ENCODE peak calls at places on chromosomes 6 and 20, in four cellular contexts. F is A673, M is heart left ventricle, O is AG08395. Q is an unnamed sample.

GRCh38 chr6:11480541-11480940 is 57.0 kb upstream of the TMEM170B start:
- DNase-seq in F (no peak), O (no peak), M (no peak), Q (no peak)

GRCh38 chr20:25739615-25740320 is 43.1 kb upstream of the ZNF337 start:
- DNase-seq in O (no peak), M (no peak), F (no peak), Q (no peak)

GRCh38 chr6:49205526-49205925 is 257.5 kb downstream of the MMUT start:
- DNase-seq in F (no peak), O (no peak), M (no peak), Q (no peak)

GRCh38 chr6:49982046-49982445 is 12.6 kb upstream of the DEFB113 start:
- DNase-seq in M (no peak), F (no peak), O (no peak), Q (no peak)

GRCh38 chr20:3753098-3753497 is 14.5 kb downstream of the ADISSP start:
- DNase-seq in F (peak), O (peak), M (no peak), Q (no peak)

GRCh38 chr6:54624216-54624615 is 222.4 kb upstream of the FAM83B start:
- DNase-seq in M (no peak), F (no peak), O (no peak), Q (no peak)

GRCh38 chr6:155880905-155881304 is 425.3 kb upstream of the NOX3 start:
- DNase-seq in O (peak), F (no peak), M (no peak), Q (no peak)

GRCh38 chr20:54668271-54669053 is 193.1 kb downstream of the DOK5 start:
- DNase-seq in M (no peak), F (peak), O (peak), Q (no peak)

GRCh38 chr20:24700166-24700860 is 230.9 kb downstream of the SYNDIG1 start:
- DNase-seq in O (no peak), F (no peak), M (peak), Q (no peak)

GRCh38 chr6:117008618-117009017 is 131.6 kb downstream of the RFX6 start:
- DNase-seq in M (no peak), F (no peak), O (no peak), Q (no peak)